ENCODE peak calls at places on chromosomes 16 and 17, in five cellular contexts. W, Y, P, H and R are unnamed samples.

GRCh38 chr16:19001788-19002187 is 18.1 kb downstream of the TMC7 start:
- DNase-seq in H (no peak), Y (peak), W (peak), P (no peak), R (peak)

GRCh38 chr17:17537311-17538099 is 41.3 kb upstream of the RASD1 start:
- DNase-seq in Y (no peak), H (no peak), P (peak), W (no peak), R (no peak)

GRCh38 chr17:65729207-65729606 is 167.8 kb upstream of the AXIN2 start:
- DNase-seq in H (no peak), Y (no peak), W (no peak), P (no peak), R (no peak)

GRCh38 chr17:2749784-2750181 is 331 bp upstream of the CCDC92B start:
- DNase-seq in Y (peak), P (peak), H (peak), W (peak), R (peak)

GRCh38 chr16:56941092-56941491 is 9.2 kb downstream of the HERPUD1 start:
- DNase-seq in W (no peak), H (no peak), P (no peak), Y (no peak), R (no peak)

GRCh38 chr17:30323262-30323894 is 10.5 kb downstream of the TMIGD1 start:
- DNase-seq in Y (no peak), W (no peak), H (no peak), P (no peak), R (no peak)

GRCh38 chr17:55420067-55420775 is 1.4 kb downstream of the MMD start:
- DNase-seq in W (no peak), P (no peak), H (no peak), Y (no peak), R (no peak)

GRCh38 chr16:73232555-73233422 is 184.9 kb upstream of the ZFHX3 start:
- DNase-seq in W (no peak), H (no peak), P (peak), Y (peak), R (peak)

GRCh38 chr16:81292936-81293335 is 21.8 kb upstream of the GAN start:
- DNase-seq in Y (no peak), H (no peak), W (peak), P (no peak), R (peak)

GRCh38 chr16:85385463-85386331 is 227.4 kb upstream of the GSE1 start:
- DNase-seq in P (peak), H (no peak), W (no peak), Y (no peak), R (no peak)

GRCh38 chr17:82440377-82440981 is 10.1 kb downstream of the CYBC1 start:
- DNase-seq in Y (no peak), W (no peak), H (no peak), P (no peak), R (no peak)

GRCh38 chr16:4496305-4496704 is 20.1 kb downstream of the HMOX2 start:
- DNase-seq in H (no peak), Y (peak), W (peak), P (no peak), R (peak)

GRCh38 chr16:2148714-2149629 is 547 bp downstream of the RAB26 start:
- DNase-seq in H (no peak), Y (no peak), W (peak), P (no peak), R (peak)

GRCh38 chr17:58899191-58899590 is 143.5 kb downstream of the PPM1E start:
- DNase-seq in H (no peak), P (no peak), Y (no peak), W (no peak), R (no peak)

GRCh38 chr16:81728435-81728834 is 50.7 kb upstream of the PLCG2 start:
- DNase-seq in Y (no peak), P (no peak), H (no peak), W (no peak), R (no peak)